ENCODE peak calls at places on chromosome 17, in four cellular contexts. L, P, Y and A are unnamed samples.

GRCh38 chr17:81566461-81567126 is 14.4 kb upstream of the FAAP100 start:
- DNase-seq in L (no peak), P (peak), Y (no peak), A (peak)

GRCh38 chr17:62740066-62740465 is 68.0 kb downstream of the MARCHF10 start:
- DNase-seq in L (no peak), P (peak), Y (peak), A (no peak)

GRCh38 chr17:51627776-51628175 is 367.4 kb downstream of the UTP18 start:
- DNase-seq in L (no peak), P (no peak), Y (no peak), A (no peak)

GRCh38 chr17:45175759-45176140 is 14.1 kb downstream of the HEXIM2 start:
- DNase-seq in L (no peak), P (no peak), Y (no peak), A (no peak)

GRCh38 chr17:44110823-44111633 is 12.4 kb downstream of the HDAC5 start:
- DNase-seq in L (peak), P (peak), Y (peak), A (peak)

GRCh38 chr17:39173539-39174274 is 7.7 kb upstream of the ARL5C start:
- DNase-seq in L (peak), P (no peak), Y (no peak), A (no peak)

GRCh38 chr17:57518587-57519118 is 226.4 kb downstream of the CCDC182 start:
- DNase-seq in L (no peak), P (peak), Y (peak), A (no peak)

GRCh38 chr17:46977750-46978488 is 1.1 kb downstream of the RPRML start:
- DNase-seq in L (no peak), P (no peak), Y (peak), A (no peak)

GRCh38 chr17:59825533-59826316 is 67.0 kb downstream of the TUBD1 start:
- DNase-seq in L (no peak), P (no peak), Y (no peak), A (no peak)

GRCh38 chr17:59853168-59853918 is 39.4 kb downstream of the TUBD1 start:
- DNase-seq in L (peak), P (no peak), Y (peak), A (no peak)

GRCh38 chr17:79651266-79651665 is 40.4 kb upstream of the RBFOX3 start:
- DNase-seq in L (no peak), P (no peak), Y (no peak), A (no peak)

GRCh38 chr17:72004476-72005331 is 116.1 kb upstream of the SOX9 start:
- DNase-seq in L (no peak), P (no peak), Y (no peak), A (no peak)

GRCh38 chr17:71430281-71430680 is 690.5 kb upstream of the SOX9 start:
- DNase-seq in L (no peak), P (no peak), Y (no peak), A (no peak)

GRCh38 chr17:16371742-16372141 is 9.1 kb upstream of the UBB start:
- DNase-seq in L (no peak), P (peak), Y (no peak), A (no peak)

GRCh38 chr17:40951011-40951622 is 13.7 kb upstream of the KRT23 start:
- DNase-seq in L (no peak), P (no peak), Y (no peak), A (no peak)

GRCh38 chr17:50173335-50173941 is 7.6 kb downstream of the SGCA start:
- DNase-seq in L (no peak), P (peak), Y (peak), A (peak)
- H3K27ac ChIP-seq in L (no peak), P (peak), Y (no peak), A (peak)

GRCh38 chr17:2263183-2263954 is 40.2 kb downstream of the SMG6 start:
- DNase-seq in L (no peak), P (no peak), Y (no peak), A (no peak)

GRCh38 chr17:2267354-2267753 is 36.2 kb downstream of the SMG6 start:
- DNase-seq in L (no peak), P (no peak), Y (no peak), A (no peak)

GRCh38 chr17:2266045-2266864 is 37.3 kb downstream of the SMG6 start:
- DNase-seq in L (no peak), P (peak), Y (no peak), A (no peak)

GRCh38 chr17:2264023-2264860 is 39.3 kb downstream of the SMG6 start:
- DNase-seq in L (no peak), P (no peak), Y (no peak), A (peak)

DNA sequence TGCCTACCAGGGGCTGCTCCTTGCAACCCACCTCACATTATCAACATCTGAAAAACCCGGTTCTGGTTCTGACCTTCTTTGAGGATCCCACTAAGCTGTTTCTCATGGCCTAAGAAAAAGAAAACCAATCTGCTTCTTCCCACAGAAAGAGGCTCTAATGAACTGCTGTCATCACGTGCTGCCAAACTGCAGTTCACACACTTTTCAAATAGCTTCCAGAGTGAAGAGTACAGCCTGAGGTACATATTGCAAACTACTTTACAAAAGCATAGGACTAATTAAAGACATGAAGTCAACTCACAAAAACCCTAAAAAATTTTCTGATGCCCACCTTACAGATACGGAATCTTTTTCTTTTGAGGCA is 36.7 kb downstream of the SMG6 start:
- DNase-seq in L (no peak), P (no peak), Y (no peak), A (no peak)
- H3K4me3 ChIP-seq in L (no peak), P (no peak), Y (no peak), A (no peak)

DNA sequence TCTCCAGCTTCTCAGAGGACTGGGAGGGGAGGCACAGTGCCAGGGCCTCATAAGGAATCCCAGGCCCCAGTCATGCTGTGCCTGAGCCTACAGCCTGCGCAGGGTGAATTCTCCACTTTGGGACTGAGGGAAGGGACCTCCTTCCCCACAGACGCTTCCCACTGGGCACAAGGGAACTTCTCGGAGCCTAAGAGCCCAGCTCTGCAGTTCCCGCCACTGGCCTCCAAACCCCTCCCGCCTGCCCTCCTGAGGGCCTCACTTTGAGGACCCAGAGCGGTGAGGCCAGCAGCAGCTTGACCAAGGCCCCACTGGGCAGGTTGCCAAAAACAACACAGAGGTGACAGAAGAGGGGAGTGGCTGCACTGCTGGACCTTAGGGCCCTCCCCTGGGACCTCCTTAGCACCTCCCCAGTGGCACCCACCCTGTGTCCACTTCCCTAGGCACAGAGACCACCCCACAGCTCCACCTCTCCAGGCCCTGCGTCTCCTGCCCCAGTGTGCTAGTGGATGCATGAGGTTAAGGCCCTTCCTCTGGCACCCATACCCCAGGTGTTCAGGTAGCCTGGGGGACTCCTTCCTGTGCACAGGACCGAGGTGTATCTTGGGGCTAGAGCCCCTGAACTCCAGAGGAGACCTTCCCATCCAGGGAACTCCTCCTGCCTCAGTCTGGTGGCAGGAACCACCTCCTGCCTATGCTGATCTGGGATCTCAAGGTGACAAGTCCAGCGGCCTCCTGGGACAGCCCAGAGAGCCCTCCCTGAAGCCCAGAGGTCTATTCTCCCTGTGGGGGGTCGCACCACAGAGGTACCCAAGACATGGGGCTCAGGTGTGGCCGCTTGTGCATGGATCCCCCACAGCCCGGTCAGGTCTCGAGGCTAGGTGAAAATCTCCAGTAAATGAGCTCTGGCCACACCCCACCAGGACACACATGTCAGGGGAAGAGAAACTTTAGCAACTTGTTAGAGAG is 3.4 kb downstream of the CASKIN2 start:
- DNase-seq in L (no peak), P (peak), Y (no peak), A (no peak)
- H3K27ac ChIP-seq in L (no peak), P (peak), Y (no peak), A (peak)

GRCh38 chr17:8662973-8663372 is 32.4 kb upstream of the MYH10 start:
- DNase-seq in L (no peak), P (no peak), Y (no peak), A (no peak)
- H3K4me3 ChIP-seq in L (no peak), P (no peak), Y (no peak), A (no peak)

DNA sequence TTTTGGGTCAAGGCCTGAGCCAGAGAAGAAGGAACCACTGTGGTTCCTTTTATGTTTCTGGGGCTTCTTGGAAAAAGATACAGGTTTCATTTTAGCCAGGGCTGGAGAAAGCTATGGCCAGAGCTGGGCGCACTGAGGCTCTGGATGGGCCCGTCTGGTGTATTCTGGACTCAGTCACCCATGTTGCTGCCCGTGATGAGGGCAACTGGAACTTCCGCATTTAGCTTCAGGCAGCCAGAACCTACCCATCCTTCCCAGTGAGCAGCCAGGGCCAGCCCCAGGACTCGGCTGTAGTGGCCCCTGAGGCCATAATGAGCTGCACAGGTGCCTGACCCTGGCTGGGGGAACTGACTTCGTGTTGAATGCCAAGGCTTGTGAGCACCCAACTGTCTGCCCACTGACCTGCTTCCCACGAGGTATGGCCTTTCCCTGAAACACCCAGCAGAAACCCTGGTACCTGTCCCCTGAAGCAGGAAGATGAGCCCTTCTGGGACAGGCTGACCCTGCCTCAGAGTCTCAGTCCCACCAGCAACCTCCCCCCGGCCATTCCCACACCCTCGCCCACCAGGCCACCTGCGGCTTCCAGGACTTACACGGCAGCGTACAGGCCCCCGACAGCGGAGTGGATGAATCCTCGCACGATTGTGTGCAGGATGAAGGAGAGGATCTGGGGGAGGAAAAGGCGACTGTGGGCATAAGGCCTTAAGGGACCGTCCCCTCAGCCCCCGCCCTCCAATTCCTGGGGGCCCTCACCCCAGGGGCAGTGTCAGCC is 15.3 kb upstream of the PITPNA start:
- DNase-seq in L (peak), P (no peak), Y (no peak), A (no peak)
- H3K27ac ChIP-seq in L (peak), P (peak), Y (no peak), A (peak)

GRCh38 chr17:8441690-8442089 is 6.0 kb downstream of the NDEL1 start:
- DNase-seq in L (no peak), P (no peak), Y (no peak), A (no peak)
- H3K4me3 ChIP-seq in L (no peak), P (no peak), Y (no peak), A (no peak)

DNA sequence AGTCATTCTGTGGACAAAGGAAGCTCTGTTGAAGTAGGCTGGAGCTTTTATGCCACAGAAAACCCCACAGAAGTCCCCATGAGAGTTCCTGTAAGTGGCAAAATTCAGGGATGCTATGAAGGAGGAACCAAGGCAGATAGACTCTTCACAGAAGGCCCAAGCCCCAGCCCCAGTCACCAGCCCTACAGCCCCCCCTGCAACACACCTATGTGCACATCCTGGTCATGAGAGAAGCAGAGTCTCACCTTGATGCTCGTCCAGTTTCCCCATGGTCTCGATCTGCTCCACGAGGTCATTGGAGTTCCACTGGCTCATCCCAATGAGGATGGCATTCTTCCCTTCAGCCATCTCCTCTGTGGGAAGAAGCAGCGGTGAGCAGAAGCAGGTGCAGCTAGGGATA is 31.2 kb downstream of the PITPNM3 start:
- DNase-seq in L (no peak), P (no peak), Y (no peak), A (no peak)
- H3K27ac ChIP-seq in L (no peak), P (no peak), Y (no peak), A (no peak)

GRCh38 chr17:73109603-73110002 is 17.1 kb upstream of the SLC39A11 start:
- DNase-seq in L (no peak), P (no peak), Y (no peak), A (no peak)
- H3K4me3 ChIP-seq in L (no peak), P (no peak), Y (no peak), A (no peak)

DNA sequence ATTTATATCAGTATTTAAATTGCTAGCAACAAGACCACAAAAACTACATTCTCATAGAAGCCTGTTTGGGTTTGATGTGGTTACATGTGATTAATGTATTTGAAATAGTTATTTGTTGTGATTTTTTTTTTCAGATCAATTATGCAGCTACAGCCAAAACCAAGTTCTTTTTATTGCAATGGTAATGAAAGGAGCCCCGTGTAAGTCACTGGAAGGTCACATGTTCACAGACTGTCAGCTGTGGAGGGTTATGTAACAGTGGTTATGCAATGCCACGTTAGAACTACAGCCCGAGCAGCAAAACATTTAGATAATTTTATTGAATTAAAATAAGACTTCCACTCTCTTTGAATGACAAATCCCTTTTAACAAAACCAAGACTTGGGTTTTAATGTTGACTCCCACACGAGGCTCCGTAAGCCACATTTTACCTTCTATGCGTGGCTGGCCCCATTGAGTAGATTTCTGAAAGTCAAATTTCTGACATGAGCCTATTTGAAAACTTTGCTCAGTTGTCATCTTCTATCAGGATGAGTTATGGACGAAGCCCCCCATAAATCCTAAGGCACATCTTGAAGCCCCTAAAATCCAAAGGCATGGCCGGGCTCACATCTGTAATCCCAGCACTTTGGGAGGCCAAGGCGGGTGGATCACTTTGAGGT is 41.8 kb upstream of the SEC14L1 start:
- DNase-seq in L (no peak), P (peak), Y (no peak), A (peak)
- H3K27ac ChIP-seq in L (no peak), P (peak), Y (no peak), A (peak)

GRCh38 chr17:78042542-78042941 is 84.0 kb downstream of the TNRC6C start:
- DNase-seq in L (no peak), P (no peak), Y (no peak), A (no peak)

GRCh38 chr17:78040561-78041400 is 82.3 kb downstream of the TNRC6C start:
- DNase-seq in L (no peak), P (peak), Y (no peak), A (peak)

GRCh38 chr17:78043031-78043430 is 84.5 kb downstream of the TNRC6C start:
- DNase-seq in L (no peak), P (no peak), Y (no peak), A (no peak)

GRCh38 chr17:78039581-78039980 is 81.1 kb downstream of the TNRC6C start:
- DNase-seq in L (no peak), P (no peak), Y (no peak), A (no peak)

DNA sequence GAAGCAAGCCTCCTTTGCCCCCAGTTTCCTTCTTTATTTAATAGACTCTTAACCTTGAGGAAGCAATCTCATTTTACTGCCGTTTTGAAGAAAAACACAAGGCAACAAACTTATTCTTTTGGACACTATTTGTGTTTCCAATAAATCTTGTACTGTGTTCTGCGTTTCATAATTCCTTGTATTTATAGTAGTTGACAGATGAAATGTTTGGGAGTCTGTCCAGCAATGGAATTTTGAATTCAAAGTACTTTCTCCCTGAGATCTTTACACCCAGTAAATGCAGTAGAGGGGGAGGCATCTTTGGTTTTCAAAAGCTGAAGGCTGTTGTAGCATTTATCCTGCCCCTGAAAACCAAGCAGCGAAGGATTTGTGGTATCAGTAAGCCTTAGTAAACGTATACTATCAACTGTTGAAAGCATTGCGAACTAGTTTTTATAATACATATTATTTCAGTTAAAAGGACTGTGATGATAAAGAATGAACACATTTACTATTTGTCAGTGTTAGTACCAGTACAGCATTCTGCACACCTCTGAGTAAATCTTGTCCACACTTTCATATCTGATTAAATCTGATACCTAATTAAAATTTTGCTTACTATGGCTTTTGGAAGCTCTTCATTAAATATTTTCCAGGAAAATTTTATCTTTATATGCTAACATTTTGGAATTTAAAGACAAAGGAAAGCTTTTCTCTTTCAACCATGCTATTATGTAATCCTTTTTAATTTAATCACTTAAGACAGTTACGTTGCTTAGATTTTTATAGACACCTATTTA is 83.1 kb downstream of the TNRC6C start:
- DNase-seq in L (no peak), P (no peak), Y (no peak), A (no peak)
- H3K4me3 ChIP-seq in L (no peak), P (peak), Y (no peak), A (peak)